ENCODE peak calls at places on chromosomes 16 and 17, in five cellular contexts. L, O, K, P and U are unnamed samples.

GRCh38 chr16:82294874-82295273 is 124.8 kb upstream of the MPHOSPH6 start:
- DNase-seq in P (no peak), K (no peak), O (no peak), L (no peak), U (no peak)

GRCh38 chr16:19809121-19809635 is 75.5 kb downstream of the GPRC5B start:
- DNase-seq in O (peak; percentile 22), L (peak; percentile 82), K (no peak), P (no peak), U (peak; percentile 56)

GRCh38 chr17:66507103-66507923 is 204.9 kb downstream of the PRKCA start:
- DNase-seq in L (peak; percentile 83), P (no peak), O (no peak), K (peak; percentile 49), U (no peak)

GRCh38 chr17:21163101-21163500 is 36.3 kb downstream of the DHRS7B start:
- DNase-seq in K (no peak), O (no peak), L (no peak), P (no peak), U (no peak)

GRCh38 chr17:1177099-1177996 is 2.4 kb downstream of the ABR start:
- DNase-seq in P (no peak), O (peak; percentile 43), L (peak; percentile 19), K (no peak), U (no peak)

GRCh38 chr17:39753514-39754160 is 15.9 kb downstream of the GRB7 start:
- DNase-seq in K (no peak), L (peak; percentile 25), O (peak; percentile 64), P (peak; percentile 57), U (peak; percentile 67)

GRCh38 chr16:85611455-85612190 is 1.5 kb upstream of the GSE1 start:
- DNase-seq in L (peak; percentile 74), P (peak; percentile 70), K (peak; percentile 63), O (peak; percentile 87), U (peak; percentile 91)

GRCh38 chr17:64608571-64608981 is 53.5 kb downstream of the SMURF2 start:
- DNase-seq in O (no peak), L (peak; percentile 53), K (no peak), P (no peak), U (no peak)

GRCh38 chr16:3143598-3144330 is 8.9 kb downstream of the ZNF213 start:
- DNase-seq in K (no peak), P (no peak), L (no peak), O (peak; percentile 68), U (no peak)

GRCh38 chr17:42953669-42954068 is 10.6 kb downstream of the AARSD1 start:
- DNase-seq in P (no peak), O (no peak), L (no peak), K (no peak), U (peak; percentile 84)

GRCh38 chr17:7330099-7331015 is 1.2 kb upstream of the NEURL4 start:
- DNase-seq in L (peak; percentile 60), P (peak; percentile 96), K (no peak), O (peak; percentile 78), U (peak; percentile 73)

GRCh38 chr16:71562552-71562951 is 14.3 kb downstream of the TAT start:
- DNase-seq in P (no peak), O (no peak), K (no peak), L (no peak), U (no peak)

GRCh38 chr17:1197781-1198490 is 18.2 kb upstream of the ABR start:
- DNase-seq in O (peak; percentile 75), K (no peak), P (no peak), L (no peak), U (peak; percentile 69)

GRCh38 chr17:55056530-55056929 is 88.0 kb downstream of the STXBP4 start:
- DNase-seq in K (no peak), O (no peak), P (no peak), L (peak; percentile 91), U (peak; percentile 58)

GRCh38 chr17:57106107-57106835 is 21.2 kb downstream of the AKAP1 start:
- DNase-seq in K (no peak), O (peak; percentile 41), L (peak; percentile 55), P (peak; percentile 80), U (no peak)
- TF ChIP-seq CTCF in K (no peak), O (peak; percentile 59), L (peak; percentile 73), P (peak; percentile 65), U (no peak)

DNA sequence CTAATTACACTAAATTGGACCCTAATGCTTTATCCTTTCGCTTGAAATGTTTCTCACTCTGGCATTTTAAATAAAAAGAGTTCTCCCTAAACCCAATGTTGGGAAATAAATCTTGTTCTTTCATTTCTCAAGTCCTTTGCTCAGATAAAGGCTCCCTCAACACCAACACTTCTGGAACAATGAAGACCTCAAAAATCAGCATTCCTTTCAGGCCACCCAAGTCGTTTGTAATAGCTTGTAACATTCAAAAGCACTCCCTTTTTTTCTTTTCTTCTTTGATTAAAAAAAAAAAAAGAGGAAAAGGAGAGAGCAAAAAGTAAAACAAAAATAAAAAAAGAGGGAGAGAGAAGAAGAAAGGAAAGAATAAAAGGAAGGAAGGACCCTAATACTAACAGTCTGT is 23.3 kb upstream of the FOXJ1 start:
- DNase-seq in P (no peak), K (no peak), O (no peak), L (no peak), U (no peak)
- TF ChIP-seq CTCF in P (no peak), K (no peak), O (no peak), L (no peak), U (no peak)

DNA sequence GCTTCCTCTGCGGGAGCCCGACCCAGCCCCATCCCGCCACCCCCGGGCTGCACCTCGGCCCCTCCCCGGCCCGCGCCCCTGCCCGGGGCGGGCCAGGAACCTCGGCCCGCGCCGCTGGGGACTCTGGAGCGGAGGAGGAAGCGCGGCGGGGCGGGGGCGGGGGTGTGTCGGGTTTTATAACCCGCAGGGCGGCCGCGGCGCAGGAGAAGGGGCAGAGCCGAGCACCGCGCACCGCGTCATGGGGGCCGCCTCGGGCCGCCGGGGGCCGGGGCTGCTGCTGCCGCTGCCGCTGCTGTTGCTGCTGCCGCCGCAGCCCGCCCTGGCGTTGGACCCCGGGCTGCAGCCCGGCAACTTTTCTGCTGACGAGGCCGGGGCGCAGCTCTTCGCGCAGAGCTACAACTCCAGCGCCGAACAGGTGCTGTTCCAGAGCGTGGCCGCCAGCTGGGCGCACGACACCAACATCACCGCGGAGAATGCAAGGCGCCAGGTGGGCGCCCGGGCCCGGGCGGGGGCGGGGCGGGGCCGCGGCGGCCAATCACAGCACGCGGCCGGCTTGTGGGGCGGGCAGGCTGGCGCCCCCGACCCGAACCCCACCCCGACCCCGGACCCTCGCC is at the start of gene ACE:
- DNase-seq in L (peak; percentile 54), P (peak; percentile 91), K (no peak), O (peak; percentile 41), U (peak; percentile 37)
- TF ChIP-seq CTCF in L (no peak), P (no peak), K (no peak), O (no peak), U (no peak)

DNA sequence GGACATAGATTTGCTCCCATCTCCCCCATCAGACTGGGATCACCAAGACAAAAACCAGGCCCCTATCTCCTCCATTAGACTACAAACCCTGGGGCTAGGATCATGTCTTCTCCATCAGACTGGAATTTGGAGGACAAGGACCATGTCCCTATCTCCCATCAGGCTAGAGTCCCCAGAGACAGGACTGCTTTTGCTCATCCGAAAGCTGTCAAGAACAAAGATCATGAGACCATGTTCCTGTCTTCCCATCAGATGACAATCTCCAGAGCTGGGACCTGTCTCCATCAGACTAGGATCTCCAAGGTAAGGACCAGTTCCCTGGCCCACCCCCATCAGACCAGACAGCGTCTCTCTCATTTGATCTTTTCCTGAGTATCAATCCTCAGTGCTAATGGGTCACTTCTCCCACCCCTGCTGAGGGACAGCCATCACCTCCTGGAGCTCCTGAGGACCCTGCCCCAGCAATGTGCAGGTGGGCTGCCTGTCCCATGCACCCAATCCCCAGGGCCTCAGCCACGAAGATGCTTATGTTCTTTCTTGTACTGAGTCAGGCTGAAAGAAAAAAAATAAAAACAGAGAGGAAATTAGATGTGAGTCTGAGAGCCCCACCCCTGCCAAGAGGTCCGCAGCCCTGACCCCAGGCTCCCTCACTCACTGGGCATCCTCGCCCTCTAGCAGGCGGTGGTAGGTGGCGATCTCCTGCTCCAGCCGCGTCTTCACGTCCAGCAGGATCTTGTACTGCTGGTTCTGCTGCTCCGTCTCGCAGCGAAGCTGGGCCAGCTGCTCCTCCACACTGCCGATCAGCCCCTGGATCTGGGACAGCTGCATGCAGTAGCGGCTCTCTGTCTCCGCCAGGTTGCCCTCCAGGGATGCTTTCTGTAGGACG is 90.3 kb downstream of the GOSR1 start:
- DNase-seq in P (no peak), L (no peak), K (no peak), O (no peak), U (peak; percentile 7)
- TF ChIP-seq CTCF in P (no peak), L (no peak), K (no peak), O (no peak), U (no peak)

GRCh38 chr17:46106966-46107644 is 86.1 kb downstream of the KANSL1 start:
- DNase-seq in L (no peak), O (no peak), K (no peak), P (no peak), U (no peak)
- TF ChIP-seq CTCF in L (no peak), O (no peak), K (no peak), P (no peak), U (no peak)

DNA sequence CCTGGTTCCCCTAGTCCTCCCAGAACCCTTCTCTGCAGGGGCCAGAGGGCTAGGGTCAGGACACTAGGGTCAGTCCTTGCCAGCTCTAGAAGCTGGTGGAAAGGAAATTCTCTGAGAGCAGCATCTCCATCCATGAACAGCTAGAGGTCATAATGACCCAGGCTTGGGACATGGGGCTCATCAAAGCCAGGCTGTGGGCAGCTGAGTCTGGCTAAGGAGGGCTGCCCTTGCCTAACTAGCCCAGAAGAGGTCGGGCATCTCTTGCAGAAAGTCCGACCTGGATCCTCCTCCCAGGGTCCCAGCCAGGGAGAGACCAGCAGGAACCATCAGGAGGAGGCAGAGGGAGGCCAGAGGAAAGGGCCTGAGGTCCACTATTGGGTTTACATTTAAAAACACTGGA is 4.3 kb downstream of the MPO start:
- DNase-seq in L (no peak), P (no peak), O (no peak), K (no peak), U (no peak)
- TF ChIP-seq CTCF in L (no peak), P (peak; percentile 11), O (no peak), K (no peak), U (no peak)